ENCODE peak calls at places on chromosomes 2 and 18, in six cellular contexts. C is LHCN-M2, G is IMR-90, W is RWPE1, K is HEK293T, J is ACHN. L is an unnamed sample.

GRCh38 chr18:75141734-75142133 is 67.2 kb downstream of the PTGR3 start:
- DNase-seq in C (no peak), G (no peak), W (no peak), K (no peak), J (no peak), L (no peak)

GRCh38 chr2:177400337-177400923 is 7.9 kb downstream of the AGPS start:
- DNase-seq in C (no peak), G (peak), W (no peak), K (no peak), J (no peak), L (no peak)

GRCh38 chr2:239330836-239331235 is 70.0 kb downstream of the HDAC4 start:
- DNase-seq in C (no peak), G (no peak), W (no peak), K (no peak), J (no peak), L (no peak)

GRCh38 chr2:127085260-127085666 is 21.7 kb downstream of the BIN1 start:
- DNase-seq in C (no peak), G (peak), W (peak), K (no peak), J (no peak), L (no peak)

GRCh38 chr18:35535297-35535696 is 37.5 kb upstream of the INO80C start:
- DNase-seq in C (no peak), G (no peak), W (no peak), K (no peak), J (no peak), L (no peak)

GRCh38 chr2:18492721-18493120 is 67.7 kb downstream of the RDH14 start:
- DNase-seq in C (no peak), G (no peak), W (no peak), K (no peak), J (no peak), L (no peak)

GRCh38 chr18:57544958-57545661 is 41.4 kb downstream of the FECH start:
- DNase-seq in C (no peak), G (no peak), W (no peak), K (no peak), J (no peak), L (no peak)

GRCh38 chr2:225493420-225494099 is 94.0 kb downstream of the NYAP2 start:
- DNase-seq in C (no peak), G (no peak), W (no peak), K (no peak), J (no peak), L (no peak)

GRCh38 chr2:43224131-43224570 is 2.3 kb downstream of the ZFP36L2 start:
- DNase-seq in C (peak), G (peak), W (no peak), K (no peak), J (peak), L (peak)

GRCh38 chr2:12484536-12485115 is 232.1 kb upstream of the TRIB2 start:
- DNase-seq in C (peak), G (peak), W (no peak), K (no peak), J (no peak), L (no peak)

GRCh38 chr2:142930835-142931398 is 53.5 kb downstream of the KYNU start:
- DNase-seq in C (no peak), G (no peak), W (no peak), K (no peak), J (no peak), L (no peak)

GRCh38 chr2:32865399-32866068 is 81.2 kb upstream of the LTBP1 start:
- DNase-seq in C (peak), G (peak), W (peak), K (no peak), J (peak), L (no peak)

GRCh38 chr2:179528576-179529069 is 264.0 kb upstream of the SESTD1 start:
- DNase-seq in C (no peak), G (no peak), W (no peak), K (no peak), J (no peak), L (no peak)

GRCh38 chr2:101185085-101185484 is 33.9 kb upstream of the TBC1D8 start:
- DNase-seq in C (no peak), G (no peak), W (peak), K (no peak), J (no peak), L (no peak)

GRCh38 chr2:122034797-122035196 is 279.3 kb downstream of the TSN start:
- DNase-seq in C (no peak), G (no peak), W (no peak), K (no peak), J (no peak), L (no peak)

GRCh38 chr2:111662771-111663470 is 221.1 kb downstream of the ANAPC1 start:
- DNase-seq in C (no peak), G (peak), W (no peak), K (no peak), J (no peak), L (no peak)

GRCh38 chr2:218367415-218368149 is 10.9 kb downstream of the CATIP start:
- DNase-seq in C (no peak), G (peak), W (peak), K (no peak), J (peak), L (peak)

GRCh38 chr2:109226128-109226527 is 97.1 kb downstream of the SH3RF3 start:
- DNase-seq in C (peak), G (peak), W (no peak), K (no peak), J (no peak), L (no peak)

GRCh38 chr2:128638311-128638710 is 319.6 kb upstream of the HS6ST1 start:
- DNase-seq in C (no peak), G (no peak), W (no peak), K (no peak), J (no peak), L (no peak)

GRCh38 chr2:108329771-108330170 is 41.1 kb downstream of the SULT1C2 start:
- DNase-seq in C (no peak), G (no peak), W (no peak), K (no peak), J (no peak), L (no peak)

GRCh38 chr2:195898505-195898904 is 170.1 kb downstream of the DNAH7 start:
- DNase-seq in C (peak), G (peak), W (peak), K (peak), J (peak), L (peak)

GRCh38 chr2:38076710-38077430 is 919 bp upstream of the CYP1B1 start:
- DNase-seq in C (peak), G (peak), W (peak), K (peak), J (peak), L (peak)

GRCh38 chr2:1509271-1509995 is 96.2 kb downstream of the TPO start:
- DNase-seq in C (no peak), G (no peak), W (no peak), K (no peak), J (no peak), L (no peak)

GRCh38 chr2:105774781-105775337 is 30.1 kb downstream of the NCK2 start:
- DNase-seq in C (no peak), G (no peak), W (no peak), K (no peak), J (no peak), L (no peak)

GRCh38 chr18:6414723-6415362 is at the start of gene L3MBTL4:
- DNase-seq in C (no peak), G (no peak), W (peak), K (peak), J (peak), L (peak)

GRCh38 chr2:67462741-67463496 is 65.8 kb downstream of the ETAA1 start:
- DNase-seq in C (peak), G (no peak), W (peak), K (no peak), J (no peak), L (no peak)

GRCh38 chr2:181884601-181885000 is 6.9 kb upstream of the ITPRID2 start:
- DNase-seq in C (no peak), G (no peak), W (no peak), K (no peak), J (no peak), L (no peak)

GRCh38 chr2:28160986-28161425 is 231.7 kb upstream of the FOSL2 start:
- DNase-seq in C (peak), G (peak), W (peak), K (no peak), J (peak), L (no peak)

GRCh38 chr2:178473931-178474330 is 4.5 kb downstream of the FKBP7 start:
- DNase-seq in C (peak), G (peak), W (no peak), K (no peak), J (peak), L (no peak)

GRCh38 chr2:53896864-53897263 is 37.1 kb upstream of the GPR75 start:
- DNase-seq in C (peak), G (peak), W (peak), K (no peak), J (peak), L (no peak)

GRCh38 chr18:22705328-22705727 is 227.8 kb upstream of the RBBP8 start:
- DNase-seq in C (peak), G (peak), W (peak), K (no peak), J (peak), L (no peak)

GRCh38 chr2:231413456-231413855 is 17.9 kb downstream of the B3GNT7 start:
- DNase-seq in C (no peak), G (no peak), W (no peak), K (peak), J (no peak), L (no peak)

GRCh38 chr18:55354795-55355194 is 233.2 kb downstream of the TCF4 start:
- DNase-seq in C (no peak), G (peak), W (no peak), K (no peak), J (no peak), L (no peak)